ENCODE peak calls at places on chromosomes 3 and 15, in seven cellular contexts. H is K562, A is brain microvascular endothelial cell, G is RPMI7951, N is AG04450, L is lower leg skin, J is GM12865. K is an unnamed sample.

GRCh38 chr3:148439254-148439822 is 258.4 kb upstream of the AGTR1 start:
- DNase-seq in H (no peak), A (no peak), G (no peak), N (no peak), L (no peak), J (peak), K (no peak)

GRCh38 chr15:78481917-78482316 is 25.5 kb upstream of the HYKK start:
- DNase-seq in H (no peak), A (no peak), G (no peak), N (no peak), L (no peak), J (no peak), K (no peak)

GRCh38 chr3:111667621-111668239 is 72.6 kb upstream of the ZBED2 start:
- DNase-seq in H (no peak), A (peak), G (peak), N (no peak), L (peak), J (peak), K (no peak)

GRCh38 chr15:31338879-31339557 is 12.4 kb downstream of the KLF13 start:
- DNase-seq in H (no peak), A (peak), G (peak), N (peak), L (no peak), J (peak), K (peak)

GRCh38 chr15:101060576-101061551 is 141.7 kb downstream of the LRRK1 start:
- DNase-seq in H (no peak), A (no peak), G (no peak), N (no peak), L (no peak), J (no peak), K (no peak)

GRCh38 chr15:63083541-63083940 is 38.1 kb upstream of the LACTB start:
- DNase-seq in H (peak), A (no peak), G (no peak), N (no peak), L (no peak), J (no peak), K (no peak)

GRCh38 chr3:142801746-142802145 is 77.9 kb downstream of the TRPC1 start:
- DNase-seq in H (no peak), A (no peak), G (no peak), N (no peak), L (no peak), J (no peak), K (no peak)

GRCh38 chr3:42829083-42829627 is 19.9 kb downstream of the ACKR2 start:
- DNase-seq in H (no peak), A (no peak), G (no peak), N (no peak), L (no peak), J (no peak), K (no peak)

GRCh38 chr3:69649713-69650419 is 89.4 kb upstream of the MITF start:
- DNase-seq in H (no peak), A (no peak), G (peak), N (no peak), L (no peak), J (no peak), K (no peak)

GRCh38 chr3:50205719-50206276 is 727 bp downstream of the SLC38A3 start:
- DNase-seq in H (peak), A (no peak), G (no peak), N (no peak), L (no peak), J (peak), K (no peak)

GRCh38 chr3:52848617-52849016 is 13.8 kb upstream of the MUSTN1 start:
- DNase-seq in H (no peak), A (peak), G (peak), N (peak), L (peak), J (no peak), K (no peak)

GRCh38 chr3:113271189-113271588 is 59.8 kb downstream of the BOC start:
- DNase-seq in H (no peak), A (no peak), G (no peak), N (no peak), L (no peak), J (no peak), K (no peak)

GRCh38 chr15:34721802-34722795 is 32.7 kb downstream of the GJD2 start:
- DNase-seq in H (no peak), A (peak), G (peak), N (peak), L (peak), J (peak), K (peak)

GRCh38 chr3:64289622-64290021 is 64.4 kb upstream of the PRICKLE2 start:
- DNase-seq in H (no peak), A (no peak), G (no peak), N (no peak), L (no peak), J (no peak), K (no peak)

GRCh38 chr3:134274571-134274970 is 23.9 kb upstream of the RYK start:
- DNase-seq in H (no peak), A (no peak), G (no peak), N (no peak), L (no peak), J (no peak), K (no peak)